ENCODE peak calls at places on chromosomes 11 and 22, in eight cellular contexts. I is head of caudate nucleus, Q is NCI-H774, O is EH, B is heart right ventricle, M is A549, E is NCI-H2081, Z is Right ventricle myocardium superior. S is an unnamed sample.

GRCh38 chr11:117839936-117840813 is 15.6 kb upstream of the FXYD2 start:
- DNase-seq in Z (no peak), O (no peak), E (no peak), Q (no peak), I (peak), B (no peak), M (no peak), S (peak)

GRCh38 chr11:69880041-69880802 is 61.0 kb upstream of the FGF3 start:
- DNase-seq in Q (no peak), I (no peak), O (no peak), M (no peak), E (no peak), B (no peak), Z (no peak), S (peak)

GRCh38 chr22:32248276-32248675 is 6.9 kb downstream of the SLC5A4 start:
- DNase-seq in M (no peak), E (no peak), B (no peak), I (no peak), O (no peak), Z (no peak), Q (no peak), S (no peak)

GRCh38 chr11:1869427-1870325 is 16.8 kb downstream of the LSP1 start:
- DNase-seq in I (no peak), E (no peak), M (peak), O (no peak), B (peak), Q (no peak), Z (peak), S (no peak)

GRCh38 chr11:18225906-18226305 is 10.7 kb downstream of the SAA4 start:
- DNase-seq in Z (no peak), B (no peak), O (peak), Q (no peak), E (no peak), M (no peak), I (no peak), S (no peak)

GRCh38 chr11:129836979-129837378 is 21.3 kb downstream of the TMEM45B start:
- DNase-seq in O (no peak), E (no peak), M (no peak), B (no peak), Z (no peak), I (no peak), Q (no peak), S (no peak)

GRCh38 chr11:82675838-82676237 is 57.8 kb downstream of the FAM181B start:
- DNase-seq in E (no peak), I (no peak), B (no peak), M (no peak), O (no peak), Z (no peak), Q (no peak), S (no peak)

GRCh38 chr11:35376613-35377012 is 42.7 kb downstream of the SLC1A2 start:
- DNase-seq in O (peak), Q (no peak), I (no peak), E (no peak), B (no peak), Z (no peak), M (no peak), S (no peak)

GRCh38 chr11:134226806-134227325 is 2.4 kb downstream of the VPS26B start:
- DNase-seq in B (no peak), Q (no peak), Z (no peak), E (no peak), O (peak), I (no peak), M (no peak), S (no peak)

GRCh38 chr22:16776088-16776487 is 49.1 kb downstream of the XKR3 start:
- DNase-seq in O (no peak), B (no peak), M (no peak), E (no peak), Z (no peak), Q (no peak), I (no peak), S (no peak)

GRCh38 chr11:86938900-86939880 is 16.0 kb downstream of the FZD4 start:
- DNase-seq in I (no peak), Q (peak), O (peak), M (peak), Z (no peak), E (peak), B (no peak), S (no peak)

GRCh38 chr22:36478966-36479365 is 2.5 kb downstream of the TXN2 start:
- DNase-seq in B (no peak), E (no peak), Q (no peak), Z (no peak), I (no peak), M (no peak), O (no peak), S (no peak)

GRCh38 chr22:35367331-35367886 is 13.5 kb upstream of the HMOX1 start:
- DNase-seq in I (no peak), B (no peak), E (no peak), O (no peak), M (no peak), Z (no peak), Q (no peak), S (no peak)

GRCh38 chr11:28757725-28758515 is 649.7 kb downstream of the METTL15 start:
- DNase-seq in B (no peak), Q (no peak), Z (no peak), E (no peak), O (peak), I (no peak), M (peak), S (no peak)

GRCh38 chr11:62146476-62147200 is 22.8 kb downstream of the INCENP start:
- DNase-seq in Z (peak), Q (no peak), E (no peak), O (no peak), I (peak), M (no peak), B (no peak), S (no peak)

GRCh38 chr11:776459-777287 is 614 bp downstream of the GATD1 start:
- DNase-seq in I (no peak), B (peak), O (peak), Q (no peak), E (peak), M (no peak), Z (no peak), S (peak)

GRCh38 chr11:70233511-70233919 is 30.4 kb downstream of the FADD start:
- DNase-seq in E (no peak), Q (no peak), Z (no peak), M (peak), B (no peak), O (peak), I (no peak), S (no peak)

GRCh38 chr11:97461044-97461880 is 1071.4 kb downstream of the JRKL start:
- DNase-seq in B (peak), Q (no peak), M (no peak), Z (no peak), I (no peak), E (no peak), O (no peak), S (no peak)

GRCh38 chr11:12288934-12289666 is 88.3 kb upstream of the PARVA start:
- DNase-seq in B (no peak), Q (no peak), Z (no peak), E (no peak), M (no peak), O (no peak), I (no peak), S (no peak)